ENCODE peak calls at places on chromosomes 5 and 9, in six cellular contexts. F is body of pancreas; T is kidney glomerular epithelial cell; U is stimulated activated CD4-positive, alpha-beta T cell treated with anti-CD3 and anti-CD28 coated beads, Interleukin-2, amount 100 ng/mL, for 48 hours; B is activated T-helper 1 cell treated with Interleukin-2 at 50 U/mL for 16 hours; V is activated naive CD4-positive, alpha-beta T cell treated with Interleukin-2 at 50 U/mL for 16 hours. Z is an unnamed sample.

GRCh38 chr9:108443278-108443633 is 412.5 kb downstream of the ACTL7B start:
- DNase-seq in F (no peak), T (no peak), U (no peak), B (no peak), V (no peak), Z (no peak)

GRCh38 chr9:12732971-12733370 is 39.8 kb downstream of the TYRP1 start:
- DNase-seq in F (no peak), T (no peak), U (no peak), B (no peak), V (no peak), Z (no peak)

GRCh38 chr5:1772634-1773033 is 27.0 kb downstream of the MRPL36 start:
- DNase-seq in F (no peak), T (peak), U (no peak), B (no peak), V (no peak), Z (no peak)

GRCh38 chr5:5288236-5288635 is 134.2 kb upstream of the ICE1 start:
- DNase-seq in F (no peak), T (no peak), U (no peak), B (no peak), V (no peak), Z (no peak)

GRCh38 chr5:135238622-135239460 is 160.2 kb downstream of the MACROH2A1 start:
- DNase-seq in F (no peak), T (no peak), U (no peak), B (no peak), V (no peak), Z (no peak)

GRCh38 chr9:7946458-7946857 is 146.9 kb upstream of the DMAC1 start:
- DNase-seq in F (no peak), T (no peak), U (no peak), B (no peak), V (no peak), Z (no peak)

GRCh38 chr5:1779782-1780620 is 19.6 kb downstream of the MRPL36 start:
- DNase-seq in F (no peak), T (no peak), U (no peak), B (no peak), V (no peak), Z (no peak)

GRCh38 chr5:113776168-113776567 is 262.7 kb downstream of the YTHDC2 start:
- DNase-seq in F (no peak), T (no peak), U (no peak), B (no peak), V (no peak), Z (no peak)

GRCh38 chr5:3489221-3489620 is 106.4 kb upstream of the IRX1 start:
- DNase-seq in F (no peak), T (no peak), U (no peak), B (no peak), V (no peak), Z (no peak)

GRCh38 chr5:62343428-62343827 is 37.4 kb downstream of the KIF2A start:
- DNase-seq in F (no peak), T (no peak), U (no peak), B (no peak), V (no peak), Z (no peak)

GRCh38 chr9:125238127-125238914 is 2.8 kb downstream of the HSPA5 start:
- DNase-seq in F (no peak), T (no peak), U (no peak), B (no peak), V (no peak), Z (no peak)

GRCh38 chr5:154196955-154197652 is 6.6 kb downstream of the GALNT10 start:
- DNase-seq in F (no peak), T (peak), U (no peak), B (no peak), V (no peak), Z (no peak)

GRCh38 chr9:93172646-93173364 is 11.1 kb upstream of the WNK2 start:
- DNase-seq in F (no peak), T (no peak), U (no peak), B (no peak), V (no peak), Z (no peak)

GRCh38 chr5:151820903-151821302 is 49.1 kb downstream of the G3BP1 start:
- DNase-seq in F (no peak), T (no peak), U (no peak), B (no peak), V (no peak), Z (no peak)

GRCh38 chr5:72857396-72857795 is 40.9 kb downstream of the TNPO1 start:
- DNase-seq in F (no peak), T (no peak), U (no peak), B (no peak), V (no peak), Z (no peak)

GRCh38 chr5:32703957-32704356 is 7.2 kb upstream of the NPR3 start:
- DNase-seq in F (no peak), T (no peak), U (no peak), B (no peak), V (no peak), Z (no peak)

GRCh38 chr9:133539434-133539833 is 4.9 kb downstream of the ADAMTSL2 start:
- DNase-seq in F (no peak), T (no peak), U (no peak), B (no peak), V (no peak), Z (peak)

GRCh38 chr9:136060671-136061371 is 34.3 kb downstream of the NACC2 start:
- DNase-seq in F (peak), T (no peak), U (no peak), B (no peak), V (no peak), Z (peak)